ENCODE peak calls at places on chromosomes 12 and 14, in ten cellular contexts. One of them, this sample, is unnamed.

GRCh38 chr14:21840765-21841164 is 167.1 kb upstream of the OR4E1 start:
- DNase-seq in heart left ventricle: no peak
- DNase-seq in mucosa of descending colon: no peak
- DNase-seq in CD8-positive, alpha-beta T cell: no peak
- DNase-seq in fibroblast of the conjunctiva: no peak
- DNase-seq in stimulated activated CD4-positive, alpha-beta T cell treated with anti-CD3 and anti-CD28 coated beads, Interleukin-4, amount 100 ng/mL, for 48 hours: no peak
- DNase-seq in GM03348: no peak
- DNase-seq in GM06990: no peak
- DNase-seq in mucosa of gallbladder: no peak
- DNase-seq in transverse colon: no peak
- DNase-seq in this sample: no peak

GRCh38 chr14:80213602-80214001 is 2.3 kb upstream of the DIO2 start:
- DNase-seq in GM06990: no peak
- DNase-seq in heart left ventricle: no peak
- DNase-seq in mucosa of descending colon: peak
- DNase-seq in GM03348: peak
- DNase-seq in fibroblast of the conjunctiva: peak
- DNase-seq in mucosa of gallbladder: peak
- DNase-seq in stimulated activated CD4-positive, alpha-beta T cell treated with anti-CD3 and anti-CD28 coated beads, Interleukin-4, amount 100 ng/mL, for 48 hours: no peak
- DNase-seq in transverse colon: peak
- DNase-seq in CD8-positive, alpha-beta T cell: no peak
- DNase-seq in this sample: no peak

GRCh38 chr12:3419538-3419937 is 71.5 kb upstream of the PRMT8 start:
- DNase-seq in fibroblast of the conjunctiva: no peak
- DNase-seq in mucosa of descending colon: no peak
- DNase-seq in stimulated activated CD4-positive, alpha-beta T cell treated with anti-CD3 and anti-CD28 coated beads, Interleukin-4, amount 100 ng/mL, for 48 hours: no peak
- DNase-seq in CD8-positive, alpha-beta T cell: no peak
- DNase-seq in GM03348: no peak
- DNase-seq in mucosa of gallbladder: no peak
- DNase-seq in transverse colon: no peak
- DNase-seq in heart left ventricle: no peak
- DNase-seq in GM06990: no peak
- DNase-seq in this sample: no peak

GRCh38 chr12:94458882-94459772 is 540 bp downstream of the CEP83 start:
- DNase-seq in fibroblast of the conjunctiva: no peak
- DNase-seq in stimulated activated CD4-positive, alpha-beta T cell treated with anti-CD3 and anti-CD28 coated beads, Interleukin-4, amount 100 ng/mL, for 48 hours: no peak
- DNase-seq in mucosa of gallbladder: no peak
- DNase-seq in GM06990: peak
- DNase-seq in transverse colon: no peak
- DNase-seq in mucosa of descending colon: no peak
- DNase-seq in heart left ventricle: no peak
- DNase-seq in CD8-positive, alpha-beta T cell: no peak
- DNase-seq in GM03348: no peak
- DNase-seq in this sample: no peak

GRCh38 chr12:46657416-46658411 is 168.1 kb downstream of the SLC38A4 start:
- DNase-seq in fibroblast of the conjunctiva: peak
- DNase-seq in CD8-positive, alpha-beta T cell: no peak
- DNase-seq in stimulated activated CD4-positive, alpha-beta T cell treated with anti-CD3 and anti-CD28 coated beads, Interleukin-4, amount 100 ng/mL, for 48 hours: no peak
- DNase-seq in mucosa of descending colon: no peak
- DNase-seq in transverse colon: no peak
- DNase-seq in GM03348: peak
- DNase-seq in mucosa of gallbladder: no peak
- DNase-seq in heart left ventricle: no peak
- DNase-seq in GM06990: no peak
- DNase-seq in this sample: no peak

GRCh38 chr14:39365354-39365753 is 66.9 kb downstream of the FBXO33 start:
- DNase-seq in fibroblast of the conjunctiva: no peak
- DNase-seq in stimulated activated CD4-positive, alpha-beta T cell treated with anti-CD3 and anti-CD28 coated beads, Interleukin-4, amount 100 ng/mL, for 48 hours: no peak
- DNase-seq in transverse colon: no peak
- DNase-seq in mucosa of gallbladder: no peak
- DNase-seq in GM06990: no peak
- DNase-seq in GM03348: no peak
- DNase-seq in CD8-positive, alpha-beta T cell: no peak
- DNase-seq in heart left ventricle: no peak
- DNase-seq in mucosa of descending colon: no peak
- DNase-seq in this sample: no peak

GRCh38 chr12:12927211-12928079 is 24.5 kb downstream of the GPRC5D start:
- DNase-seq in stimulated activated CD4-positive, alpha-beta T cell treated with anti-CD3 and anti-CD28 coated beads, Interleukin-4, amount 100 ng/mL, for 48 hours: peak
- DNase-seq in GM03348: peak
- DNase-seq in GM06990: no peak
- DNase-seq in mucosa of descending colon: peak
- DNase-seq in CD8-positive, alpha-beta T cell: peak
- DNase-seq in mucosa of gallbladder: peak
- DNase-seq in heart left ventricle: peak
- DNase-seq in transverse colon: peak
- DNase-seq in fibroblast of the conjunctiva: peak
- DNase-seq in this sample: peak

GRCh38 chr14:77375164-77375950 is 1.5 kb downstream of the TMED8 start:
- DNase-seq in heart left ventricle: no peak
- DNase-seq in mucosa of descending colon: no peak
- DNase-seq in stimulated activated CD4-positive, alpha-beta T cell treated with anti-CD3 and anti-CD28 coated beads, Interleukin-4, amount 100 ng/mL, for 48 hours: no peak
- DNase-seq in transverse colon: no peak
- DNase-seq in GM03348: no peak
- DNase-seq in fibroblast of the conjunctiva: no peak
- DNase-seq in mucosa of gallbladder: no peak
- DNase-seq in CD8-positive, alpha-beta T cell: no peak
- DNase-seq in GM06990: peak
- DNase-seq in this sample: no peak

GRCh38 chr12:23014749-23015148 is 389.8 kb downstream of the ETNK1 start:
- DNase-seq in mucosa of gallbladder: no peak
- DNase-seq in GM03348: no peak
- DNase-seq in heart left ventricle: no peak
- DNase-seq in stimulated activated CD4-positive, alpha-beta T cell treated with anti-CD3 and anti-CD28 coated beads, Interleukin-4, amount 100 ng/mL, for 48 hours: no peak
- DNase-seq in GM06990: no peak
- DNase-seq in CD8-positive, alpha-beta T cell: no peak
- DNase-seq in fibroblast of the conjunctiva: no peak
- DNase-seq in transverse colon: no peak
- DNase-seq in mucosa of descending colon: no peak
- DNase-seq in this sample: no peak

GRCh38 chr12:47102845-47103666 is 23.3 kb upstream of the AMIGO2 start:
- DNase-seq in mucosa of gallbladder: no peak
- DNase-seq in mucosa of descending colon: no peak
- DNase-seq in stimulated activated CD4-positive, alpha-beta T cell treated with anti-CD3 and anti-CD28 coated beads, Interleukin-4, amount 100 ng/mL, for 48 hours: no peak
- DNase-seq in fibroblast of the conjunctiva: no peak
- DNase-seq in transverse colon: no peak
- DNase-seq in GM03348: peak
- DNase-seq in CD8-positive, alpha-beta T cell: no peak
- DNase-seq in heart left ventricle: no peak
- DNase-seq in GM06990: no peak
- DNase-seq in this sample: peak

GRCh38 chr12:124916370-124917134 is 2.1 kb upstream of the UBC start:
- DNase-seq in fibroblast of the conjunctiva: peak
- DNase-seq in transverse colon: peak
- DNase-seq in heart left ventricle: peak
- DNase-seq in mucosa of gallbladder: peak
- DNase-seq in stimulated activated CD4-positive, alpha-beta T cell treated with anti-CD3 and anti-CD28 coated beads, Interleukin-4, amount 100 ng/mL, for 48 hours: peak
- DNase-seq in CD8-positive, alpha-beta T cell: no peak
- DNase-seq in GM03348: peak
- DNase-seq in mucosa of descending colon: peak
- DNase-seq in GM06990: no peak
- DNase-seq in this sample: peak

GRCh38 chr14:71225108-71225507 is 317.8 kb downstream of the PCNX1 start:
- DNase-seq in CD8-positive, alpha-beta T cell: no peak
- DNase-seq in GM03348: no peak
- DNase-seq in stimulated activated CD4-positive, alpha-beta T cell treated with anti-CD3 and anti-CD28 coated beads, Interleukin-4, amount 100 ng/mL, for 48 hours: no peak
- DNase-seq in mucosa of gallbladder: no peak
- DNase-seq in heart left ventricle: no peak
- DNase-seq in fibroblast of the conjunctiva: no peak
- DNase-seq in transverse colon: no peak
- DNase-seq in mucosa of descending colon: no peak
- DNase-seq in GM06990: no peak
- DNase-seq in this sample: no peak

GRCh38 chr12:54337854-54338650 is 13.1 kb downstream of the COPZ1 start:
- DNase-seq in stimulated activated CD4-positive, alpha-beta T cell treated with anti-CD3 and anti-CD28 coated beads, Interleukin-4, amount 100 ng/mL, for 48 hours: no peak
- DNase-seq in fibroblast of the conjunctiva: no peak
- DNase-seq in heart left ventricle: no peak
- DNase-seq in mucosa of descending colon: no peak
- DNase-seq in CD8-positive, alpha-beta T cell: no peak
- DNase-seq in mucosa of gallbladder: no peak
- DNase-seq in GM06990: no peak
- DNase-seq in transverse colon: no peak
- DNase-seq in GM03348: no peak
- DNase-seq in this sample: no peak